ENCODE peak calls at places on chromosomes 13 and 19, in six cellular contexts. T is OCI-M1; V is neural crest cell; B is CD4-positive, alpha-beta T cell; Y is pulmonary artery endothelial cell; Q is NB4. U is an unnamed sample.

GRCh38 chr13:80334582-80335260 is 6.2 kb downstream of the SPRY2 start:
- DNase-seq in T (no peak), V (no peak), B (no peak), Y (no peak), Q (no peak), U (no peak)

GRCh38 chr19:43380008-43380407 is 26.5 kb downstream of the CD177 start:
- DNase-seq in T (no peak), V (no peak), B (no peak), Y (no peak), Q (no peak), U (no peak)

GRCh38 chr13:93224545-93224944 is 2.1 kb upstream of the GPC6 start:
- DNase-seq in T (no peak), V (no peak), B (no peak), Y (no peak), Q (no peak), U (no peak)

GRCh38 chr13:51585696-51586095 is 1.4 kb downstream of the WDFY2 start:
- DNase-seq in T (peak; percentile 56), V (no peak), B (no peak), Y (no peak), Q (peak; percentile 44), U (no peak)

GRCh38 chr13:43390101-43390500 is 366.7 kb downstream of the DNAJC15 start:
- DNase-seq in T (no peak), V (no peak), B (no peak), Y (no peak), Q (no peak), U (no peak)

GRCh38 chr13:66415444-66415843 is 814.7 kb downstream of the PCDH9 start:
- DNase-seq in T (no peak), V (no peak), B (no peak), Y (no peak), Q (no peak), U (no peak)

GRCh38 chr19:51552996-51553725 is 17.9 kb upstream of the ZNF175 start:
- DNase-seq in T (peak; percentile 93), V (peak; percentile 89), B (no peak), Y (no peak), Q (peak; percentile 79), U (no peak)

GRCh38 chr19:2616741-2617392 is 85.6 kb downstream of the GNG7 start:
- DNase-seq in T (no peak), V (no peak), B (no peak), Y (no peak), Q (peak; percentile 71), U (no peak)

GRCh38 chr13:34808649-34809048 is 133.4 kb upstream of the NBEA start:
- DNase-seq in T (no peak), V (no peak), B (no peak), Y (no peak), Q (no peak), U (no peak)

U was measured in glomerular endothelial cell.